ENCODE peak calls at places on chromosomes 7 and 10, in six cellular contexts. W is GM12891, C is HepG2, X is K562, R is GM12878, N is H1. A is an unnamed sample.

GRCh38 chr10:126042354-126042753 is 146.0 kb downstream of the FANK1 start:
- DNase-seq in W (no peak), C (no peak), X (no peak), R (no peak), N (no peak), A (no peak)

GRCh38 chr10:49446031-49446430 is 50.1 kb upstream of the DRGX start:
- DNase-seq in W (no peak), C (no peak), X (no peak), R (no peak), N (no peak), A (no peak)

GRCh38 chr7:34973400-34973760 is 63.9 kb downstream of the DPY19L1 start:
- DNase-seq in W (no peak), C (no peak), X (no peak), R (no peak), N (no peak), A (no peak)

GRCh38 chr7:152969839-152970238 is 210.3 kb downstream of the ACTR3B start:
- DNase-seq in W (no peak), C (no peak), X (no peak), R (no peak), N (no peak), A (no peak)

GRCh38 chr7:105911961-105912575 is 35.7 kb upstream of the ATXN7L1 start:
- DNase-seq in W (no peak), C (no peak), X (no peak), R (no peak), N (no peak), A (no peak)

GRCh38 chr10:131018886-131019500 is 292.5 kb downstream of the TCERG1L start:
- DNase-seq in W (no peak), C (peak; percentile 6), X (no peak), R (no peak), N (no peak), A (no peak)

GRCh38 chr7:16271990-16272665 is 149.2 kb downstream of the CRPPA start:
- DNase-seq in W (no peak), C (no peak), X (no peak), R (no peak), N (no peak), A (no peak)

GRCh38 chr7:137882806-137883205 is 36.0 kb upstream of the DGKI start:
- DNase-seq in W (no peak), C (no peak), X (no peak), R (no peak), N (no peak), A (no peak)

GRCh38 chr7:151447312-151447711 is 7.4 kb upstream of the CRYGN start:
- DNase-seq in W (no peak), C (no peak), X (no peak), R (no peak), N (no peak), A (no peak)

GRCh38 chr7:46007194-46007593 is 86.1 kb upstream of the IGFBP3 start:
- DNase-seq in W (no peak), C (no peak), X (no peak), R (no peak), N (no peak), A (no peak)

GRCh38 chr7:87146740-87147386 is 5.4 kb upstream of the DMTF1 start:
- DNase-seq in W (no peak), C (no peak), X (no peak), R (no peak), N (no peak), A (no peak)

GRCh38 chr7:46738165-46738564 is 817.1 kb upstream of the IGFBP3 start:
- DNase-seq in W (no peak), C (no peak), X (no peak), R (no peak), N (no peak), A (no peak)

GRCh38 chr10:103053659-103054581 is 135.8 kb downstream of the CNNM2 start:
- DNase-seq in W (no peak), C (peak; percentile 96), X (peak; percentile 65), R (peak; percentile 55), N (peak; percentile 60), A (peak; percentile 46)
- TF ChIP-seq POLR2A in W (no peak), C (no peak), X (no peak), R (no peak), N (no peak), A (no peak)

GRCh38 chr7:68258569-68258968 is 1261.9 kb downstream of the TYW1 start:
- DNase-seq in W (no peak), C (no peak), X (no peak), R (no peak), N (no peak), A (no peak)
- TF ChIP-seq TAF1 in W (no peak), C (no peak), X (no peak), R (no peak), N (no peak), A (no peak)

DNA sequence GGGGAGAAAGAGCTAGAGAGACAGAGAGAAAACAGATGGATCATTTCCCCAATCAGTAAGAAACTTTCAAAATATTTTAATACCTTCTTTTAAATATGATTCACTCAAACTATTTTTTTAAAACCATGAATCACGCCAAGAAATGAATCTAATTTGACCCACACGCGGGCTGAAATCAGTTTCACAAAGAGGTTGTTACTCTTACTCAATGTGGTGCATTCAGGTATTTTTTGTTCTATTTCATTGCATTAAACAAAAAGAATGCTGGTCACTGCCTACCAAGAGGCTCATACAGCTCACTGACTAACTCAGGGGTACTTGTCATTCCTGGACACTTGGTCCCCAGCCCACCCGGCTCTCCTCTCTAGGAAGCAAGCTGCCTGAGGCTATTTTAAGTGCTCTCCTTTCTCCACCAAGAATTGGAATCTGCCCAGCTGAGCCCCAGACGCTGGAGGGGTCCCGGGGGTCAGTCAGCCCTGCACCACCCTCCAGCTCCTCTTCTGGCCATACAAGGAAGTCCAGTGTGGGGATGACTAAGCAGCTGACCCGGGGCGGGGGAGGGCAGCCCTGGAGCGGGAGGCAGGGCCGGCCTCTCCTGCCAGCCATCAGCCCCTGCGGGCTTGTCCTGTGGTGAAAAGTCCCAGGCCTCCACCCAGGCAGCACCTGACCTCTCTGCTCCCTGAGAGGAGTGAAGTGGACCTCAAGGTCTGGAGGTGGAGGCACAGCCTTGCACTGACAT is 21.7 kb upstream of the PFKP start:
- DNase-seq in W (no peak), C (peak; percentile 27), X (peak; percentile 85), R (no peak), N (peak; percentile 63), A (no peak)
- TF ChIP-seq POLR2AphosphoS5 in W (no peak), C (no peak), X (no peak), R (no peak), N (peak; percentile 13), A (no peak)

DNA sequence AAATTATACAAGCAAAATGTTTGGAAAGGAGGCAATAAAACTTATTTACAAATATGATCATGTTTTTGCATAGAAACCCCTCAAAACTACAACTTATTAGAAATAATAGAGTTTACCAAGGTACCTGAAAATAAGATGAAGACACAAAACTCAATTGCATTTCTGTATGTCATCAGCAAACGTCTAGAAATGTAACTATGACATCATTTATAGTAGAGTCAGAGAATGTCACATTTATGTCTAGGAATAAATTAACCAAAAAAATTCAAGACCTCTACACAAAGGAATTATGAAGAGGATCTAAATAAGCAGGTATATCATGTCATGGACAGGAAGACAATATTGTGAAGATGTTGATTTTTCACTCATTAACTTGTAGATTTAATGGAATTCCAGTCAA is 81.1 kb downstream of the PALS2 start:
- DNase-seq in W (no peak), C (no peak), X (no peak), R (no peak), N (no peak), A (no peak)
- TF ChIP-seq POLR2A in W (no peak), C (no peak), X (no peak), R (no peak), N (no peak), A (no peak)

GRCh38 chr7:119026391-119026790 is 801.9 kb downstream of the ANKRD7 start:
- DNase-seq in W (no peak), C (no peak), X (no peak), R (no peak), N (no peak), A (no peak)
- TF ChIP-seq TAF1 in W (no peak), C (no peak), X (no peak), R (no peak), N (no peak), A (no peak)

GRCh38 chr7:119660085-119660484 is 612.9 kb upstream of the KCND2 start:
- DNase-seq in W (no peak), C (no peak), X (no peak), R (no peak), N (no peak), A (no peak)

GRCh38 chr7:119665791-119666190 is 607.2 kb upstream of the KCND2 start:
- DNase-seq in W (no peak), C (no peak), X (no peak), R (no peak), N (no peak), A (no peak)

DNA sequence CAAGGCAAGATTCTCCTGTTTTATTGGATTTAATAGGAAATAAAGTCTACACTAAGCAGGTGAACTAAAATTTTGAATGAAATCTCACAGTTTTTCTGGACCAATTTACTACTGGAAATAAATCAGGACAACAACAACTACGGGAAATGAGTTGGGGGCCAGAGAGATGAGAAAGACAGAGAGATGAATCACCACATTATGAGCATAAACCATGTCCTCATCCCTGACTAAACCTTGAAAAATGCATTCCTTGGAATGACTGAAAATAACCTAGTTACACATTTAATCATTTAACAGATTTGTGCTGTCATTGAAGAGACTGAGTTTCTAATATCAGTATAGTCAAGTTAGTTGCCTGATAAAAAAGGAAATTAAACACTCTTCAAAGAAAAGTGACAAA is 608.4 kb upstream of the KCND2 start:
- DNase-seq in W (no peak), C (no peak), X (no peak), R (no peak), N (no peak), A (no peak)
- TF ChIP-seq POLR2AphosphoS5 in W (no peak), C (no peak), X (no peak), R (no peak), N (no peak), A (no peak)

DNA sequence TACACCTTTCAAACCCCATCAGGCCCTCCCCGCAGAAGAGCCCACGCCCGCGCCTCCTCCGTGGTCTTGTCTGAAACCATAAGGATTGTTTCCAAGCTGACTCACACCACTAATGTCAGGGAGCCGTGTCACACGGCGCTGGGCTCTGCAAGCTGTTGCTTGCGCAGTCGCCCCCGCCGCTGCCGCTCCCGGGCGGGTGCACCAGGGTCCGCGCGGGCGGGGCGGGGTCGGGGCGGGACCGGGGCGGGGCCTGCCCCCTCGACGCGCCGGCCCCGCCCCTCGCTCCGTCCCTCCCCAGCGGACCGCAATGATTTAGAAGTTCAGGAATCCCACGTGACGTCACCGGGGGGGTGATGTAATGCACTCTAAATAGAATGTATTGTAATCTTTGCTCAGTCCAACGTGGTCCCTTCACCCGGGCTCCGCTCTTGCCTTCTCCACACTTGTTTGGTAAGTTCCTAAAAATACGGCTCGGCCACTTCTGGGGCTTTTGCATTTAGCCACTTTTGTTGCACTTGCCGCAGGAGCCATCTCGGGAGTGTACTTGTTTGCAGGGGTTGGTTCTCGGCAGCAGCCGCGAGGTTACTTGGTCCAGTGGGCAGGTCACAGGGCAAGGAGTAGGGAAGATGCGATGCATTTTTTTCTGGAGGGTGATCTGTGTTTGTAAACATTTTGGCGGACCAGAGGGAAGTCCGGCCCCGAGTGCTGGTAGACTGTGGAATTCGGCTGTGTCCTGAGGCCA is 3.2 kb upstream of the CREB5 start:
- DNase-seq in W (peak; percentile 31), C (peak; percentile 78), X (peak; percentile 81), R (no peak), N (peak; percentile 91), A (peak; percentile 49)
- TF ChIP-seq POLR2A in W (peak; percentile 31), C (no peak), X (no peak), R (no peak), N (no peak), A (no peak)

GRCh38 chr7:26200113-26200443 is 468 bp downstream of the HNRNPA2B1 start:
- DNase-seq in W (no peak), C (no peak), X (peak; percentile 77), R (no peak), N (peak; percentile 84), A (peak; percentile 14)
- TF ChIP-seq TAF1 in W (no peak), C (no peak), X (no peak), R (no peak), N (no peak), A (no peak)